ENCODE peak calls at places on chromosome X, in nine cellular contexts. A, D, F, P, L, H, K, U and Y are unnamed samples.

GRCh38 chrX:85084770-85085393 is 81.2 kb downstream of the APOOL start:
- DNase-seq in P (peak), A (peak), F (peak), L (peak), U (peak), D (peak), K (peak), H (no peak), Y (no peak)

GRCh38 chrX:51456814-51457213 is 39.6 kb downstream of the NUDT11 start:
- DNase-seq in K (peak), F (no peak), P (no peak), A (no peak), L (no peak), H (no peak), D (no peak), U (peak), Y (no peak)

GRCh38 chrX:136065044-136065671 is 79.9 kb downstream of the SLC9A6 start:
- DNase-seq in P (peak), H (no peak), U (peak), A (peak), F (peak), K (peak), D (no peak), L (no peak), Y (no peak)

GRCh38 chrX:54540289-54540688 is 10.3 kb downstream of the GNL3L start:
- DNase-seq in H (no peak), D (no peak), F (peak), U (peak), K (peak), A (no peak), L (no peak), P (no peak), Y (no peak)

GRCh38 chrX:10239611-10240064 is 82.9 kb downstream of the CLCN4 start:
- DNase-seq in L (no peak), F (peak), H (no peak), P (no peak), K (peak), D (no peak), A (peak), U (peak), Y (no peak)

GRCh38 chrX:40885984-40886383 is 150.6 kb upstream of the MED14 start:
- DNase-seq in L (no peak), H (no peak), K (no peak), D (no peak), P (no peak), F (no peak), U (no peak), A (no peak), Y (no peak)

GRCh38 chrX:135112096-135112729 is 8.1 kb downstream of the ETDB start:
- DNase-seq in D (peak), U (peak), K (peak), P (peak), A (peak), L (no peak), H (no peak), F (peak), Y (no peak)

GRCh38 chrX:136272325-136272724 is 21.1 kb upstream of the MAP7D3 start:
- DNase-seq in D (no peak), U (no peak), H (no peak), A (no peak), K (peak), P (no peak), F (no peak), L (no peak), Y (no peak)

GRCh38 chrX:108312938-108313337 is 125.3 kb downstream of the COL4A6 start:
- DNase-seq in L (no peak), P (no peak), D (no peak), F (peak), K (peak), U (peak), H (no peak), A (no peak), Y (no peak)

GRCh38 chrX:39196192-39197102 is 395.2 kb downstream of the MID1IP1 start:
- DNase-seq in D (peak), K (peak), U (peak), L (no peak), F (no peak), H (no peak), P (peak), A (no peak), Y (no peak)

GRCh38 chrX:20529301-20529700 is 262.6 kb upstream of the RPS6KA3 start:
- DNase-seq in K (peak), H (no peak), P (no peak), U (no peak), F (no peak), A (no peak), L (no peak), D (no peak), Y (no peak)

GRCh38 chrX:135295238-135295943 is 13.9 kb upstream of the ETDC start:
- DNase-seq in U (peak), P (peak), H (peak), K (peak), F (peak), A (peak), L (peak), D (peak), Y (no peak)

GRCh38 chrX:33211356-33212254 is at the start of gene DMD:
- DNase-seq in U (peak), D (no peak), A (peak), H (no peak), F (peak), P (no peak), L (peak), K (peak), Y (no peak)

GRCh38 chrX:43949669-43950068 is 23.5 kb downstream of the NDP start:
- DNase-seq in A (peak), U (peak), D (peak), P (peak), H (no peak), K (no peak), L (peak), F (no peak), Y (no peak)

GRCh38 chrX:113726009-113726408 is 857.9 kb upstream of the HTR2C start:
- DNase-seq in A (no peak), P (no peak), K (no peak), L (no peak), H (no peak), F (no peak), D (no peak), U (no peak), Y (no peak)

GRCh38 chrX:68669094-68669830 is 21.8 kb downstream of the STARD8 start:
- DNase-seq in L (peak), U (peak), P (no peak), D (no peak), H (no peak), K (no peak), A (no peak), F (no peak), Y (no peak)

GRCh38 chrX:68238568-68238967 is 194.7 kb downstream of the OPHN1 start:
- DNase-seq in H (no peak), P (peak), K (no peak), D (no peak), L (no peak), A (no peak), F (no peak), U (no peak), Y (no peak)

GRCh38 chrX:67604979-67605703 is 61.3 kb downstream of the AR start:
- DNase-seq in K (peak), D (no peak), A (no peak), H (no peak), P (no peak), L (no peak), F (peak), U (peak), Y (no peak)

GRCh38 chrX:11395859-11396258 is 102.6 kb downstream of the AMELX start:
- DNase-seq in H (no peak), P (no peak), F (no peak), D (no peak), L (no peak), A (no peak), U (no peak), K (peak), Y (no peak)

GRCh38 chrX:40261955-40262596 is 164.3 kb upstream of the BCOR start:
- DNase-seq in K (peak), F (no peak), P (no peak), D (no peak), L (no peak), A (no peak), H (no peak), U (peak), Y (no peak)

GRCh38 chrX:149903889-149904748 is 23.1 kb downstream of the MAGEA8 start:
- DNase-seq in F (peak), L (no peak), H (no peak), D (no peak), K (peak), A (no peak), U (peak), P (no peak), Y (no peak)

DNA sequence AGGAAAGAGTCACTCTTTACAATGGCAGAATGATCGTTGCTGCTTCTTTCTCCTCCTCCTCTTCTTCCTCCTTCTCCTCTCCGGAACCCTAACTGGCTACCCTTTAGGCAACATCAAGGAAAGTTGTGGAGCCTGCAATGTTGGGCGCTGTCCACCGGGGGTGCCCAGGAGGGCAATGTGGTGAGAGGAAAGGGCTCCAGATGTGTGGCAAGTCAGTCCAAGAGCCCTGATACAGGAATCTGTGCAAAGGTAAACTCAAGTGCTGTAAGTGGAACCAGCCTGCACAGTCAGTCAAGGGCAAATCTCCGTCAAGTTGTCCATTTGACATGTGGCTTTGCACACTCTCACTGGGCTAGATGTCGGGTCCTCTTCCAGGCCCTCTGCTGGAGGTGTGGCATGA is 2.8 kb downstream of the RTL5 start:
- DNase-seq in H (no peak), A (no peak), D (no peak), P (peak), F (no peak), U (no peak), K (peak), L (peak), Y (no peak)
- TF ChIP-seq CTCF in H (peak), A (no peak), D (no peak), P (no peak), F (peak), U (peak), K (peak), L (peak), Y (no peak)

DNA sequence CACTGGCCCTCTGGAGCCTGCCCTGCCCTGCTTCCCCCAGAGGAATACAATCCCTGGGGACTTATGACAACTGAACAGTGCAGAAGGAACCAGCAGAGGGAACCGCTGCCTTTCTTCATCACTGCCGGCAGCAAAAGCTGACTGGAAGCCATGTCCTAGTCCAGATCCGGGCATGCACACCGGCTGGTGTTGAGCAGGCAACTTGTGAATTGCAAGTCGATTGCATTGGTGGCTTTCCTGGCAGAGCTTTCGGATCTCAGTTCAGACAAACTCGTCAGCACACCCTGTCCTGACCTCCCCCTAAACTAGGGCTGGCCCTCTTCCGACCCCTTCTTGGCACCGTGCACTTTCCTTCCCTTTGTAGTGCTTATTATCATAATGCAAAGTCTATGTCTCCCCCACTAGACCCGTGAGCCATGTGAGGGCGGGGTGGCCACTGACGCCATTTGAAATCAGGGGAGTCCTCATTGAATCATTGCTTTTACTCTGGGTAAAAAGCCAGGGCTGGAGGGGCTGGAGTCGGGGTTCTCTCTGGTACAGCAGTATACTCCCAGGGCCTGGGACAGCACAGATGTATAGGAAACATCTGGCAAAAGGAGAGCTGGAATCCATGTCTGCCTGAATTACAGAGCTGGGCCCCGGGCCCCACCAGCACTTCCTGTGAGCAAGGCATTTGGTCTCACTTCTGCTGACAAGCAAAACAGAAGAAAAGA is 1.8 kb downstream of the ARHGAP4 start:
- DNase-seq in H (no peak), U (peak), K (peak), F (peak), D (peak), A (no peak), L (no peak), P (peak), Y (peak)
- TF ChIP-seq CTCF in H (peak), U (peak), K (peak), F (no peak), D (no peak), A (peak), L (peak), P (no peak), Y (no peak)

DNA sequence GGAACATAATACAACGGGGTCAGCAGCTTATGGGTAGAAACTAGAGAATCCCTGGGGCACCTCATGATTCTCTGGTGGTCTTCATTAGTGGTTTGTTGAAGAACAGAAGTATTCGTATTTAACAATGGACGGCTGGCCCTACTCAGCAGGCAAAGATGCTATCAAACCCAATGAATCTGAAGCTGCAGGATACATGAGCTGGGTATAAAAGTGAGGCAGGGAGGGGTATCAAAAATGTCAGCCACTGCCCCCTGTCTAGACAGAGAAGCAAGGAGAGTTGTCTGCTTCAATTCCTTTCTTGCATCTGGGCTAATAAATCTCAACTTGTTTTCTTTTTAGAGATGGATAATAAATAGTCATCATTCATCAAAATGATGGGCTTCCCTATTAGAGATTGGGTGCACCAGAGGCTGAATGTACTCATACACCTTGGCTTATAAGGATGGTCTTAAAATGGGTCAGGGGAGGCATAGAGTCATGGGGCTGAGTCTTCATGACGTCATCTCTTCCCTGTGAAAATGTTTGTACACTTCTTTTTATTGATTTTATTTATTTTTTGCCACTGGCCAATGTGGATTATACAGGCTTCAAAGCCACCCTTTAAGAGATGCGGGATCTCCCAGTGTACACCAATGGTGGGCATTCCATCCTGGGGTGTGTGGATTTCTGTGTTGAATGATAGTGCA is 259.5 kb downstream of the SHOX start:
- DNase-seq in L (no peak), K (no peak), P (no peak), D (no peak), U (no peak), F (no peak), H (no peak), A (no peak), Y (no peak)
- TF ChIP-seq CTCF in L (no peak), K (no peak), P (no peak), D (no peak), U (no peak), F (no peak), H (no peak), A (no peak), Y (no peak)

GRCh38 chrX:105701310-105702052 is 120.9 kb upstream of the NRK start:
- DNase-seq in L (no peak), A (no peak), F (no peak), H (no peak), U (peak), K (peak), D (no peak), P (no peak), Y (no peak)
- TF ChIP-seq CTCF in L (peak), A (no peak), F (no peak), H (no peak), U (peak), K (peak), D (no peak), P (no peak), Y (peak)

GRCh38 chrX:83771664-83772063 is 89.3 kb upstream of the CYLC1 start:
- DNase-seq in A (no peak), H (no peak), P (no peak), D (no peak), U (no peak), L (no peak), K (no peak), F (no peak), Y (no peak)
- TF ChIP-seq CTCF in A (no peak), H (no peak), P (no peak), D (no peak), U (no peak), L (no peak), K (no peak), F (no peak), Y (no peak)

GRCh38 chrX:71466979-71467523 is 65.9 kb upstream of the OGT start:
- DNase-seq in U (no peak), F (no peak), D (no peak), K (peak), A (no peak), L (no peak), P (no peak), H (no peak), Y (no peak)

GRCh38 chrX:71464968-71465367 is 67.9 kb upstream of the OGT start:
- DNase-seq in D (no peak), H (no peak), K (no peak), L (no peak), U (no peak), F (no peak), P (no peak), A (no peak), Y (no peak)
- TF ChIP-seq CTCF in D (no peak), H (no peak), K (no peak), L (no peak), U (no peak), F (no peak), P (no peak), A (no peak), Y (no peak)

GRCh38 chrX:118665204-118665603 is 62.2 kb upstream of the IL13RA1 start:
- DNase-seq in K (no peak), L (no peak), U (no peak), A (no peak), D (no peak), F (no peak), H (no peak), P (no peak), Y (no peak)
- TF ChIP-seq CTCF in K (no peak), L (no peak), U (no peak), A (no peak), D (no peak), F (no peak), H (no peak), P (no peak), Y (no peak)

GRCh38 chrX:115939636-115940160 is 230.8 kb upstream of the AGTR2 start:
- DNase-seq in U (no peak), A (no peak), F (no peak), D (no peak), K (no peak), H (no peak), L (no peak), P (no peak), Y (no peak)

GRCh38 chrX:115939070-115939469 is 231.5 kb upstream of the AGTR2 start:
- DNase-seq in P (no peak), D (no peak), K (no peak), U (no peak), L (no peak), A (no peak), F (no peak), H (no peak), Y (no peak)

GRCh38 chrX:115941388-115941787 is 229.2 kb upstream of the AGTR2 start:
- DNase-seq in H (no peak), F (no peak), K (no peak), U (no peak), L (no peak), A (no peak), D (no peak), P (no peak), Y (no peak)

GRCh38 chrX:115940348-115940747 is 230.2 kb upstream of the AGTR2 start:
- DNase-seq in L (no peak), D (no peak), K (no peak), A (no peak), F (no peak), H (no peak), U (no peak), P (no peak), Y (no peak)

DNA sequence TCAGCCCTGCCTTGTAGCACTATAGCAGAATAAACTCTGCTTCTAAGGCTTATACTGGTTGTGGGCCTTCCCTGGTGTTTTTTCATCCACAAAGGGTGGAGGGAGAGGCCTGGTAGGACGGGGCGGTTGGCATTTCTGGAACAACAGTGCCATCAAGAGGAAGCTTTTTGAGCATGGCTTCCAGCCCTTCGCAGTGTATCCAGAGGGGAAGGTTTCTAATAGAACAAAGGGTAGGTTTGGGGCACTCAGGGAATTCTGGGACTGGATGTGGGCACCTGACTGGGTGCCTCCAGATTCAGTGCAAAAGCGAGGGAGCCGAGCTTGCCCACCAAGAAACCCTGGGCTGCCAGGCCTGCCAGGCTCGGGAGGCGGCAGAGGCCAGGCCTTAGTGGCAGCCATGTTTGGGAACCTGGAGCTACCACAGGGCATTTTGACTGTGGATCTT is 229.6 kb upstream of the AGTR2 start:
- DNase-seq in U (peak), L (no peak), K (peak), P (peak), F (no peak), D (no peak), A (no peak), H (peak), Y (no peak)
- TF ChIP-seq CTCF in U (no peak), L (no peak), K (no peak), P (no peak), F (no peak), D (no peak), A (peak), H (no peak), Y (peak)

DNA sequence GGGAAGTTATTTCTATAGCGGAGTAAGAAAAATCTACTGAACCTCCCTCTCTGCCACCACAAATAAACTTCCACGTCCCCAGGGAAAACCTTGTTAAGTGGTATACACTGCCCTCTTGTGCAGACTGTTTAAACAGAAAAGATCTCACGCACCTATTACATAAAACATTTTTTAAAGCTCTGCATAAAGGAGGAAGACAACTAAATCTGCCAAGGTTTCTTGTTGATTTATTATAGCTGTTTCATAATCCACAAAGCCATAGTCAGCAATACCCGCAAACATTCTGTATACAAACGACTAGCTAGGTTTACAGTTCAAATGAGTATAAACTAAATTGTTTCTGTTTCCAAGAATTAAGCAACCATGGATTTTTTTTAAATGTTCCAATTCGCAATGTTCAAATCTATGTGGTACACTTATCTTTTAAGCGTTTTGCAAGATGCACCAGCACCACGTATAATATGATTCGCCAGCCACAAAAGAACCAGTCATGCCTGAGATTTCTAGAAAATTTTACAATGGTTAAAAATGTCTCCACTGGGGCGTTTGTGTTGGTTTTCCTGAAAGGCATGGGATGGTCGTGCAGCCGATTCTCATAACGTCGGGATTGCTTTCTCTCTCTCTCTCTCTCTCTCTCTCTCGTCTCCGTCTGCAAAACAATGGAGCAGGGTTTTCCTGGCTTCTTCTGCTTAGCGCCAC is 164.6 kb downstream of the PRKX start:
- DNase-seq in A (peak), L (no peak), K (peak), H (no peak), U (peak), P (no peak), D (no peak), F (peak), Y (no peak)
- TF ChIP-seq CTCF in A (peak), L (peak), K (peak), H (peak), U (no peak), P (no peak), D (no peak), F (peak), Y (peak)